ENCODE peak calls at places on chromosomes 5 and 9, in ten cellular contexts. O, L, B, T, D, Q, I, A, M and C are unnamed samples.

GRCh38 chr5:92613546-92613945 is 967.5 kb downstream of the NR2F1-AS1 start:
- DNase-seq in L (no peak), B (no peak), T (no peak), M (no peak), O (no peak), I (no peak), Q (no peak), A (no peak), D (no peak), C (no peak)

GRCh38 chr9:129237195-129237611 is 59.1 kb upstream of the IER5L start:
- DNase-seq in A (no peak), I (peak), D (peak), O (peak), T (no peak), Q (peak), M (peak), L (peak), B (no peak), C (no peak)

GRCh38 chr5:139138790-139139189 is 59.4 kb downstream of the SIL1 start:
- DNase-seq in A (no peak), O (no peak), D (no peak), M (no peak), T (no peak), B (no peak), Q (no peak), I (peak), L (peak), C (no peak)

GRCh38 chr9:76351006-76351405 is 43.2 kb downstream of the RFK start:
- DNase-seq in T (no peak), A (no peak), Q (no peak), O (no peak), I (no peak), B (no peak), D (no peak), L (no peak), M (no peak), C (no peak)

GRCh38 chr9:6834306-6834705 is 76.5 kb downstream of the KDM4C start:
- DNase-seq in I (no peak), Q (no peak), O (no peak), D (no peak), B (no peak), L (no peak), M (no peak), T (no peak), A (no peak), C (no peak)

GRCh38 chr5:56632199-56632598 is 183.2 kb upstream of the MAP3K1 start:
- DNase-seq in I (no peak), L (no peak), Q (no peak), B (no peak), D (no peak), O (no peak), A (peak), M (no peak), T (no peak), C (no peak)

GRCh38 chr5:78341445-78341844 is 19.0 kb upstream of the SCAMP1 start:
- DNase-seq in I (no peak), D (no peak), Q (no peak), M (no peak), B (no peak), O (no peak), A (peak), L (no peak), T (no peak), C (no peak)

GRCh38 chr5:45093377-45093776 is 284.6 kb downstream of the MRPS30 start:
- DNase-seq in O (no peak), M (no peak), T (no peak), B (no peak), L (no peak), Q (no peak), A (no peak), D (no peak), I (no peak), C (no peak)

GRCh38 chr5:1324719-1325190 is 20.1 kb downstream of the CLPTM1L start:
- DNase-seq in M (no peak), I (no peak), O (no peak), D (peak), L (peak), A (no peak), T (no peak), B (no peak), Q (no peak), C (no peak)

GRCh38 chr9:89593776-89594427 is 10.9 kb upstream of the GADD45G start:
- DNase-seq in A (peak), T (peak), L (no peak), I (peak), D (peak), M (peak), Q (no peak), O (no peak), B (peak), C (no peak)